ENCODE peak calls at places on chromosomes 5 and 9, in six cellular contexts. G is K562, O is SK-N-SH, W is H1, E is HepG2, X is GM12878. U is an unnamed sample.

GRCh38 chr5:52705720-52706119 is 82.0 kb upstream of the ITGA1 start:
- DNase-seq in G (no peak), O (no peak), W (no peak), E (no peak), X (no peak), U (no peak)

GRCh38 chr5:123261752-123262151 is 161.5 kb downstream of the CEP120 start:
- DNase-seq in G (no peak), O (no peak), W (no peak), E (no peak), X (no peak), U (no peak)

GRCh38 chr9:98403715-98404114 is 148.3 kb upstream of the TBC1D2 start:
- DNase-seq in G (no peak), O (no peak), W (no peak), E (no peak), X (no peak), U (no peak)

GRCh38 chr9:81874926-81875325 is 53.3 kb upstream of the SPATA31D4 start:
- DNase-seq in G (no peak), O (no peak), W (no peak), E (no peak), X (no peak), U (no peak)

GRCh38 chr5:218457-219289 is 553 bp downstream of the SDHA start:
- DNase-seq in G (peak; percentile 55), O (peak; percentile 54), W (no peak), E (peak; percentile 24), X (no peak), U (no peak)

GRCh38 chr5:89729623-89730390 is 679.7 kb downstream of the CETN3 start:
- DNase-seq in G (peak; percentile 4), O (no peak), W (no peak), E (no peak), X (peak; percentile 34), U (no peak)

GRCh38 chr9:35311891-35312639 is 150.3 kb downstream of the UNC13B start:
- DNase-seq in G (peak; percentile 30), O (no peak), W (no peak), E (no peak), X (no peak), U (no peak)

GRCh38 chr5:53302524-53302923 is 177.9 kb upstream of the FST start:
- DNase-seq in G (no peak), O (no peak), W (no peak), E (no peak), X (no peak), U (no peak)

GRCh38 chr9:87644659-87645058 is 81.3 kb upstream of the CTSL start:
- DNase-seq in G (no peak), O (no peak), W (no peak), E (no peak), X (no peak), U (no peak)

GRCh38 chr9:4297795-4298254 is 2.0 kb downstream of the GLIS3 start:
- DNase-seq in G (peak; percentile 4), O (peak; percentile 74), W (no peak), E (peak; percentile 39), X (no peak), U (peak; percentile 68)

GRCh38 chr9:122519376-122519775 is 435 bp downstream of the OR1J4 start:
- DNase-seq in G (no peak), O (no peak), W (no peak), E (no peak), X (no peak), U (no peak)

GRCh38 chr9:278651-279050 is 64.0 kb downstream of the DOCK8 start:
- DNase-seq in G (no peak), O (no peak), W (no peak), E (no peak), X (no peak), U (no peak)

GRCh38 chr5:90367879-90368278 is 41.7 kb downstream of the CETN3 start:
- DNase-seq in G (no peak), O (no peak), W (no peak), E (no peak), X (no peak), U (no peak)

GRCh38 chr5:66223637-66224036 is 79.5 kb downstream of the SREK1 start:
- DNase-seq in G (peak; percentile 46), O (no peak), W (no peak), E (no peak), X (no peak), U (no peak)

GRCh38 chr9:4704129-4704528 is 24.8 kb downstream of the CDC37L1 start:
- DNase-seq in G (no peak), O (no peak), W (no peak), E (no peak), X (no peak), U (no peak)

GRCh38 chr5:95725071-95725820 is 5.9 kb upstream of the RHOBTB3 start:
- DNase-seq in G (no peak), O (no peak), W (no peak), E (no peak), X (no peak), U (no peak)

GRCh38 chr9:16540996-16541668 is 329.3 kb downstream of the BNC2 start:
- DNase-seq in G (no peak), O (no peak), W (no peak), E (no peak), X (no peak), U (no peak)

GRCh38 chr5:164332349-164333196 is 827.2 kb downstream of the MAT2B start:
- DNase-seq in G (no peak), O (no peak), W (no peak), E (no peak), X (no peak), U (no peak)

GRCh38 chr9:113623851-113624485 is 160.4 kb downstream of the RGS3 start:
- DNase-seq in G (no peak), O (no peak), W (no peak), E (no peak), X (no peak), U (no peak)

GRCh38 chr5:55600536-55601208 is 65.9 kb upstream of the PLPP1 start:
- DNase-seq in G (no peak), O (peak; percentile 43), W (peak; percentile 41), E (no peak), X (no peak), U (no peak)

GRCh38 chr9:89077519-89077918 is 86.3 kb downstream of the S1PR3 start:
- DNase-seq in G (no peak), O (no peak), W (no peak), E (no peak), X (no peak), U (no peak)

DNA sequence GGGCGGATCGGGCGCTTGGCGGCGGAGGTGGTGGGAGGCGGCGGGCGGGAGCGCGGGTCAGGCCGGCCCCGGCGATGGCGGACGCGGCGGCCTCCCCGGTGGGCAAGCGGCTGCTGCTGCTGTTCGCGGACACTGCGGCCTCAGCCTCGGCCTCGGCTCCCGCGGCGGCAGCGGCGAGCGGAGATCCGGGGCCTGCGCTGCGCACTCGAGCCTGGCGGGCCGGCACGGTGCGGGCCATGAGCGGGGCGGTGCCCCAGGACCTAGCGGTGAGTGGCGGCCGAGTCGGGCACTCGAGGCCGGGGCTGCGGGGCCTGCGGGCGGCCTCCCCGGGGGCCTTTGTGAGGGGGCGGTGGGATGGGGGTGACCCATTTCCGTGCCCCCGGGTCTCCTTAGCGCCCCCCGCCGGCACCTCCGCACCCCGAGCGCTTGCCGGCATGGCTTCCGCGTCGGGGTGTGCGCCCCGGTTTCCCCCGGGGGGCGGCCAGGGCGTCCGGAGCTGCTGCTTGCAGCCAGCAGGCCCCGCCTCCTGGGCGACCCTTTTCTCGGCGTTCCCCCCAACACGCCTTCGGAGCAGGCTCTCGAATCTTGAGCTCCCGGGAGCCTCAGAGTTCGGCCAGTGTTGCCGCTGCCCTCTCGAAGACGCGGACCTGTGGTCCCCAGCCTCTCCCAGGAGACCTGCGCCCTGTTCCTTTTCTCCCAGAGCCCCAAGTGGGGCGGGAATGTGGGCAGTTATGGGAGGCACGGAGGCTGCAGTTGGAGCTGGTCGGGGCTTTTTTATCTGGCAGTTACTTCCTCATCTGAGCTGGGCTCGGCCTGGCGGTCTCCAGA is 451 bp downstream of the KDM3B start:
- DNase-seq in G (peak; percentile 77), O (peak; percentile 81), W (peak; percentile 79), E (peak; percentile 26), X (no peak), U (peak; percentile 62)
- TF ChIP-seq POLR2AphosphoS5 in G (peak; percentile 28), O (no peak), W (peak; percentile 19), E (peak; percentile 47), X (peak; percentile 72), U (no peak)

DNA sequence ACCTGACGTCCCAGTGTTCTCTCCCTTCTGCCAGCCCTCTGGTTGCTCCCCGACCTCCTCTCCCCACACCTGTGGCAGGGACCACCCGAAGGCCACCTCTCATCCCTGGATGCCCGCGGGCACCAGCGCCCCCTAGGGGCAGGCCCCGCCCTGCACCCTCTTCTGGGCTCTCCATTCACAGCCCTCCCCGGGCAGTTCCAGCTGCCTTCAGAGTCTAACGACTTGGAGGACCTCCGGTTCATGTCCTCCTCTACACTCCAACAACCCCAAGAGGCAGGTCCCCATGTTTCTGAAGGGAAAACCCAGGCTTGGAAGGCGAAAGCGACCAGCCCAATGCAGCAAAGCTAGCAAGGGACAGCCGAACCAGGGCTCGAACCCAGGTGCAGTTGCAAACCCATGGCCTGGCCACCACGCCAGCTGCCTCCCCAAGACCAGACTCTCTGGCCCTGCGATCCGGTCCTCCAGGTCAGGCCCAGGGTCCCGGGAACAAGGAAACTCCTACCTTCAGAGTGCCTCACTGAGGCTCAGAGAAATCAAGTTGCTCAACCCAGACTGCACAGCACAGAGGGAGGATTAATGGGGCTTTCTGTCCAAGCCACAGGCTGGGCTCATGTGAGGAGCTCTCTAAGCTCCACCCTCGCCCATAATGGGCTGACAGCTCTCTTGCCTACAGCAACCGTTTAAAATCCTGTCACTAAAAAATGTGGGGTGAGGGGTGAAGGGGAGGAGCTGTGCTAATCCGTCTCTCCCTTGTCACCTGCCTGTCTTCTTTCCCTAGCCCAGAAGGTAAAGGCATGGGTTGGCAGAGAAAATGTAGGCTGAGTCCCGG is 89.0 kb downstream of the LMX1B start:
- DNase-seq in G (peak; percentile 80), O (peak; percentile 83), W (peak; percentile 96), E (no peak), X (no peak), U (no peak)
- TF ChIP-seq GABPA in G (no peak), O (no peak), W (peak; percentile 55), E (no peak), X (no peak), U (no peak)

GRCh38 chr9:136483589-136484152 is 831 bp upstream of the SEC16A start:
- DNase-seq in G (peak; percentile 96), O (peak; percentile 96), W (peak; percentile 98), E (peak; percentile 81), X (peak; percentile 62), U (peak; percentile 86)
- TF ChIP-seq POLR2AphosphoS5 in G (peak; percentile 44), O (peak; percentile 79), W (peak; percentile 88), E (peak; percentile 81), X (no peak), U (peak; percentile 68)

GRCh38 chr9:127915801-127916664 is 808 bp downstream of the ST6GALNAC4 start:
- DNase-seq in G (no peak), O (no peak), W (no peak), E (no peak), X (no peak), U (no peak)

GRCh38 chr9:127916665-127917581 is at the start of gene ST6GALNAC4:
- DNase-seq in G (peak; percentile 98), O (peak; percentile 98), W (peak; percentile 97), E (peak; percentile 70), X (no peak), U (peak; percentile 88)

GRCh38 chr9:127918201-127919107 is 1.6 kb upstream of the ST6GALNAC4 start:
- DNase-seq in G (peak; percentile 74), O (peak; percentile 55), W (no peak), E (no peak), X (no peak), U (no peak)

GRCh38 chr9:127919253-127919815 is 2.5 kb upstream of the ST6GALNAC4 start:
- DNase-seq in G (peak; percentile 72), O (no peak), W (no peak), E (peak; percentile 87), X (no peak), U (peak; percentile 98)

GRCh38 chr9:127917603-127918002 is 762 bp upstream of the ST6GALNAC4 start:
- DNase-seq in G (no peak), O (no peak), W (no peak), E (no peak), X (no peak), U (no peak)
- TF ChIP-seq GABPA in G (no peak), O (no peak), W (no peak), E (no peak), X (no peak), U (no peak)